ENCODE peak calls at places on chromosomes 12 and 14, in eight cellular contexts. G, S, C, J, N, D, P and X are unnamed samples.

GRCh38 chr14:77301103-77301502 is 19.6 kb downstream of the POMT2 start:
- DNase-seq in G (peak), S (peak), C (peak), J (peak), N (peak), D (peak), P (peak), X (peak)

GRCh38 chr12:62605972-62606371 is 139.3 kb downstream of the MON2 start:
- DNase-seq in G (no peak), S (no peak), C (no peak), J (no peak), N (no peak), D (no peak), P (no peak), X (no peak)

GRCh38 chr12:5803532-5803931 is 141.5 kb downstream of the ANO2 start:
- DNase-seq in G (no peak), S (no peak), C (no peak), J (no peak), N (no peak), D (no peak), P (no peak), X (no peak)

GRCh38 chr14:73795974-73796373 is 55.7 kb upstream of the PTGR2 start:
- DNase-seq in G (no peak), S (no peak), C (peak), J (no peak), N (no peak), D (no peak), P (no peak), X (peak)

GRCh38 chr14:50399251-50400032 is 2.8 kb upstream of the CDKL1 start:
- DNase-seq in G (peak), S (no peak), C (peak), J (no peak), N (peak), D (peak), P (no peak), X (peak)

GRCh38 chr14:98840076-98840475 is 431.9 kb downstream of the BCL11B start:
- DNase-seq in G (no peak), S (no peak), C (no peak), J (no peak), N (no peak), D (no peak), P (no peak), X (no peak)

GRCh38 chr14:55151601-55152000 is 22.5 kb downstream of the LGALS3 start:
- DNase-seq in G (no peak), S (no peak), C (no peak), J (no peak), N (no peak), D (no peak), P (no peak), X (no peak)

GRCh38 chr12:129551441-129551840 is 352.4 kb downstream of the TMEM132D start:
- DNase-seq in G (no peak), S (no peak), C (no peak), J (no peak), N (no peak), D (no peak), P (no peak), X (no peak)

GRCh38 chr14:31854508-31855075 is 222.5 kb upstream of the ARHGAP5 start:
- DNase-seq in G (no peak), S (no peak), C (no peak), J (no peak), N (no peak), D (no peak), P (no peak), X (no peak)

GRCh38 chr12:132152921-132153321 is 8.7 kb downstream of the NOC4L start:
- DNase-seq in G (no peak), S (no peak), C (no peak), J (no peak), N (no peak), D (no peak), P (no peak), X (no peak)

DNA sequence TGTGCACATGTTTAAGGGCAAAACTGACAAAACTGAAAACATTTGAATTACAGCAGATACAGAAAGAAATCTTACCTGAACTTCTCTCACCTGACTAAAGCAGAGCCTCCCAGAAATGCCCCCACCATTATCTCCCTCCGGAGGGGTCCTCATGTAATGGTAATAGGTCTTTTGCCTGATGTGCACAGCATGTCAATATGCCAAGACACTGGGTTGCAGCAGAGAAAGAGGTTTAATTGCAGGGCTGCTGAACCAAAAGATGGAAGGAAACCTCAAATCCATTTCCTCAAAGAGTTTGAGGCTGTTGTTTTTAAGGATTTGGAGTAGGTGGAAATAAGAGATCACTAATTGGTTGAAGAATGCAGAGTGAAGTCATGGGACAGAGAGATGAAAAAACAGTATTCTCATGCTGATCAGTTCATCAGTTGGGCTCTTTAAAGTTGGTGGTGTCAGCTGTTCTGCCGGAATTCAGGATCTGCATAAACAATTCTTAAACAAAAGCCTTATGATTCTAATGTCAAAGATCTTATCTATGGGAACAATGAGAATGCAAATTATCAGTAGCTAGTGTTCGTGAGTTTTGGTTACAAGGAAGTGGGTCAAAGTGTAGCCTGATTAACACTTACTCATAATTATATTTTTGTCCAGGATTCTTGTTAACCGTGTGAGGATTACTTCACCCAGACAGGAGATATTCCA is 18.2 kb downstream of the ANG start:
- DNase-seq in G (peak), S (no peak), C (no peak), J (no peak), N (no peak), D (no peak), P (no peak), X (no peak)
- H3K27ac ChIP-seq in G (peak), S (no peak), C (no peak), J (peak), N (no peak), D (no peak), P (no peak), X (no peak)

GRCh38 chr12:46453428-46453827 is 80.9 kb upstream of the SLC38A2 start:
- DNase-seq in G (no peak), S (no peak), C (no peak), J (no peak), N (no peak), D (no peak), P (no peak), X (no peak)
- H3K27ac ChIP-seq in G (no peak), S (no peak), C (no peak), J (no peak), N (no peak), D (no peak), P (no peak), X (no peak)

DNA sequence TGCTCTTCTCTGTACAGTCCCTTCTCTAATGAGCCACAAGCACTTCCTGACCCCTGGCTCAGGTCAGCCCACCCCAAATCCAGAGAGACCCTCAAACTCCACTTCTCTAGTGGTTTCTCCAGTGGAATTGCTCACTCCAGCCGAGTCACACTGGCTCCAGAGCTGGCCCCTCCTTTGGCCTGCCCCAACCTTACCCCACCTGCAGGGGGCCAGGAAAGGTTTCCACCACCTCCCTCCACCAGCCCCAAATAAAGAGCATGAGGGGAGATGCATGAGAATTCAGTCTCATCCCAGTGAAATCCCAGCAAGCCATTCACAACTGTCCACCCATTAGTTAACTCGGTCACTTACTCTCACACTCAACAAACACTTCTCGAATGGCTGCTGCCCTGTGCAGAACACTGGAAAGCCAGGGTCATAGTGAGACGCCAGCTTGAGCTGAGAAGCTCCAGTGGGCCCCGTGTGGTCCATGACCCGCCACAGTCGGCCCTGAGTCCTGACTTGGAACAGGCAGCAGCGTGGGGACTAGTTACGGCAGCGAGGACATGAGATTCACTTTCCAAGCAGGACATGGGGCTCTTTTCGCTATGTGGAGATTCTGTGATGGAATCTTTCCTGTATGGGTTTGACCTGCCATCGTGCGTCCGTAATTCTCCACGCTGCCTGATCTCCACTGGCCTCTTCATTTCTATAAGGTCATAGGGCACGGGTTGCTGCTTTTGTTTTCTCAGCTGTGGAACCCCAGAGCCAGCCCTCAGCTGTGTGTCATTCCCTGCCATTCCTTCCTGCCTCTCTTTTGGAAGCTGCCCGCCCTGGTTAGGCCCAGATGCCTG is 44.2 kb downstream of the SLC6A12 start:
- DNase-seq in G (no peak), S (no peak), C (no peak), J (no peak), N (no peak), D (no peak), P (no peak), X (no peak)
- H3K27ac ChIP-seq in G (no peak), S (no peak), C (no peak), J (no peak), N (no peak), D (no peak), P (no peak), X (no peak)

DNA sequence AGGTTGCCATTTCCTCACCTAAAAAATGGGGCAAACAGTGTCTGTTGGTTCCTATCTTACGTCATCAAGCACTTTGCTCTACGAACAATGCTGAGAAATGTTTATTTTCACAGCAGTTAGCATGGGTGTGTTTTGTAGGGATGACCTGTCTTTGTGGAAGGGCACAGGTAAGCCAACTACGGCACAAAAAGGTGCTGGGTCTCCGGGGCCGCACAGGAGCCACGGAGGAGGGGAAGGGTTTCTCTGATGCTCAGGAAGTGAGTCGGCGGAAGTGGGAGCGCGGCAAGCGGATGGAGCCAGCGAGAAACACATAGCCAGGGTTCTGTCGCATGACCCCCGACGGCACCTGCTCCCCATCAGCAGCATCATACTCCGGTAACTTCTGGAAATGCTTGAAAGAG is 65.6 kb upstream of the TCL1B start:
- DNase-seq in G (no peak), S (no peak), C (no peak), J (no peak), N (no peak), D (no peak), P (no peak), X (no peak)
- H3K27ac ChIP-seq in G (no peak), S (no peak), C (no peak), J (no peak), N (no peak), D (no peak), P (no peak), X (no peak)

DNA sequence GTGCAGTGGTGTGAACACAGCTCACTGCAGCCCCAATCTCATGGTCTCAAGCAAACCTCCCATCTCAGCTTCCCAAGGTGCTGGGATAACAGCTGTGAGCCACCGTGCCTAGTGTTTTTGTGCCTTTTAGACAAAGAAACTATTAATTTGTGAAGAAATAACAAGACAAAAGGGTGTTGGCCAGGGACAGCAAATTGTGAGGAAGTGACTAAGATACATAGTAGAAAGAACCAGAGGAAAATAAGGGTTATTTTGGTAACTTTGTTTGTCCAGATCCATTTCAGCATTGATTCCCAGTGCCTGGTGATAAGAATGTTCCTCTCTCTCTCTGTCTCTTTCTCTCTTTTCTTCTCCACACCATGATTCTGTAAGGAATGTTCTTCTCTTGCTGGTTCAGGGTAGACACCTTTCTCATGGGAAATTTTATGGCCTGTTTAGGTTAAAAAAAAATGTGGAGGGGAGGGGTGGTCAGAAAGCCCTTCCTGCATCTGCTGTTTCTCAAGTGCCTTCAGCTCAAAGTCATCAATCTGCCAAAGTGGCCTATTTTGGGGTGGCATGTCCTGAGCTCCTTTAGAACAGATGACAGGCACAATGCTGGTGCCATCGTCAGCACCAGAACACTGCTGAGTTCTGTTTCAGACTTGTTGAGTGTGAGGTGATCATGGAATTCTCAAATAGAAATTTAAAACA is 184.4 kb upstream of the EEA1 start:
- DNase-seq in G (peak), S (no peak), C (no peak), J (no peak), N (no peak), D (no peak), P (no peak), X (no peak)
- H3K27ac ChIP-seq in G (peak), S (no peak), C (no peak), J (no peak), N (no peak), D (no peak), P (no peak), X (peak)

GRCh38 chr12:53623526-53623925 is 2.7 kb downstream of the ATF7 start:
- DNase-seq in G (peak), S (no peak), C (peak), J (no peak), N (peak), D (peak), P (no peak), X (no peak)
- H3K27ac ChIP-seq in G (no peak), S (no peak), C (peak), J (peak), N (peak), D (peak), P (no peak), X (peak)